ENCODE peak calls at places on chromosomes 12 and 14, in ten cellular contexts. V is SK-N-SH, S is SK-N-MC, A is H1, G is K562, L is upper lobe of right lung, M is neural progenitor cell, K is colonic mucosa, W is GM23248, T is suprapubic skin. E is an unnamed sample.
A peak's percentile ranks its signal among the peaks of the same experiment; 100 is the strongest.

GRCh38 chr12:115325858-115326257 is 641.9 kb upstream of the TBX3 start:
- DNase-seq in W (peak; percentile 12), L (no peak), A (no peak), T (no peak), V (no peak), M (no peak), S (no peak), G (no peak), K (peak; percentile 32), E (no peak)

GRCh38 chr12:124026755-124027745 is 54.0 kb downstream of the ZNF664 start:
- DNase-seq in K (no peak), A (peak; percentile 23), W (peak; percentile 90), G (peak; percentile 21), S (no peak), V (no peak), T (no peak), L (no peak), M (no peak), E (no peak)

GRCh38 chr12:94649349-94650142 is 811 bp downstream of the TMCC3 start:
- DNase-seq in M (peak; percentile 68), K (peak; percentile 61), S (no peak), V (peak; percentile 82), G (no peak), T (peak; percentile 71), A (peak; percentile 76), W (peak; percentile 64), L (peak; percentile 83), E (peak; percentile 36)

GRCh38 chr14:89327771-89328212 is 89.2 kb downstream of the FOXN3 start:
- DNase-seq in L (no peak), T (no peak), K (no peak), G (no peak), V (no peak), W (peak; percentile 67), M (no peak), A (no peak), S (no peak), E (no peak)

GRCh38 chr12:131108171-131108955 is 154.7 kb downstream of the ADGRD1 start:
- DNase-seq in G (no peak), K (no peak), A (no peak), T (peak; percentile 46), M (no peak), L (peak; percentile 32), V (no peak), W (no peak), S (no peak), E (no peak)

GRCh38 chr14:104591506-104592291 is 12.1 kb downstream of the C14orf180 start:
- DNase-seq in G (no peak), M (no peak), S (no peak), T (no peak), K (no peak), A (no peak), W (no peak), V (no peak), L (no peak), E (peak; percentile 19)

GRCh38 chr12:57793920-57794319 is 11.3 kb downstream of the TSFM start:
- DNase-seq in W (peak; percentile 91), V (no peak), T (no peak), G (no peak), L (no peak), S (no peak), K (no peak), M (no peak), A (no peak), E (no peak)

GRCh38 chr14:68947802-68948201 is 31.3 kb downstream of the ACTN1 start:
- DNase-seq in V (no peak), S (peak; percentile 45), K (peak; percentile 89), M (peak; percentile 61), L (no peak), G (no peak), A (no peak), T (no peak), W (peak; percentile 85), E (peak; percentile 86)

DNA sequence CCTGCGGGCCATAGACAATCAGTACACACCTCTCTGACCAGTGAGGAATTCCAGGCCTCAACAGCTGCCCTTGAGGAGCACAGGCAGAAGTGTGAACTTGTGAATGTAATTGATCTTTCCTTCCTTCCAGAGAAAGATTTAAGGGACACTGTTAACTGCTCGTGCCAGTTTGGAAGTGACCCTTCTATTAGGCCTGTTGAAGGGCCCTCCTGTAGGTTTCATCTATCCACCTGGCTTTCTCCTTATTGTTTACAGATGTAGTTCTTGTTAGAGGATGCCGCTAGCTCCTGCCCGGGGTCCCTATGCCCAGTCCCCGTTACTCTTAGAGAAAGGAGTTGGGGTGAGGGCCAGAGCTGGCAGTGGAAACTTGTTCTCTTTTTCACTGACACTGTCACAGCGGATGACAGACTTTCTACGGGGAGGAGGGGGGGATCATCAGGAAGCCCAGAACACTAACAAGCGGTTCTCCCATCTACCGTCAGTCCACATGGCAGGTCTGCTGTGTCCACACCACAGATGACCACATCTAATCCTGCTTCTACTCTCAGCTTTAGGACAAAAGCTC is 42.6 kb downstream of the SH2B3 start:
- DNase-seq in M (no peak), W (no peak), A (peak; percentile 38), V (no peak), S (no peak), K (peak; percentile 16), L (no peak), T (no peak), G (no peak), E (no peak)
- H3K36me3 ChIP-seq in M (no peaks in the 10 kb centered on the region), W (peaks cover 47% of the 10 kb centered on the region), A (peaks cover 15% of the 10 kb centered on the region), V (peaks cover 40% of the 10 kb centered on the region), S (peaks cover 72% of the 10 kb centered on the region), K (peaks cover 7% of the 10 kb centered on the region), L (peaks cover 89% of the 10 kb centered on the region), T (peaks cover 70% of the 10 kb centered on the region), G (peaks cover 96% of the 10 kb centered on the region), E (peaks cover 82% of the 10 kb centered on the region)

DNA sequence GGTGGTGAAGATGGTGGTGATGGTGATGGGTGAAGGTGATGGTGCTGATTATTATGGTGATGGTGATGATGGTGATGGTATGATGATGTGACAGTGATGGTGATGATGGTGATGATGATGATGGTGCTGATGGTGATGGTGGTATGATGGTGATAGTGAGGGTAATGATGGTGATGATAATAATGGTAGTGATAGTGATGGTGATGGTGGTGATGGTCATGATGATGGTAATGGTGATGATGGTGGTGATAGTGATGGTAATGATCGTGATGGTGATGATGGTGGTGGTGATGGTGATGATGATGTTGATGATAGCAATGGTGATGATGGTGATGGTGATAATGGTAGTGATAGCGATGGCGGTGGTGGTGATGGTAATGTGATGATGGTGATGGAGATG is 197.9 kb upstream of the ALG10B start:
- DNase-seq in M (no peak), W (no peak), L (no peak), V (no peak), S (no peak), K (no peak), T (no peak), A (no peak), G (no peak), E (no peak)
- H3K9me3 ChIP-seq in M (peaks cover 19% of the 10 kb centered on the region), W (no peaks in the 10 kb centered on the region), L (no peaks in the 10 kb centered on the region), V (no peaks in the 10 kb centered on the region), S (no peaks in the 10 kb centered on the region), K (no peaks in the 10 kb centered on the region), T (peaks cover 5% of the 10 kb centered on the region), A (peaks cover 62% of the 10 kb centered on the region), G (no peaks in the 10 kb centered on the region), E (no peaks in the 10 kb centered on the region)

GRCh38 chr14:34782031-34782430 is 67.6 kb upstream of the CFL2 start:
- DNase-seq in M (no peak), W (peak; percentile 9), S (no peak), A (no peak), K (no peak), T (no peak), G (no peak), V (no peak), L (no peak), E (no peak)

GRCh38 chr14:34778744-34779143 is 64.4 kb upstream of the CFL2 start:
- DNase-seq in A (no peak), G (no peak), T (no peak), M (no peak), W (no peak), S (no peak), V (no peak), K (no peak), L (no peak), E (no peak)

GRCh38 chr14:34781242-34781641 is 66.8 kb upstream of the CFL2 start:
- DNase-seq in K (no peak), M (no peak), L (no peak), G (no peak), A (no peak), W (peak; percentile 93), V (no peak), S (no peak), T (no peak), E (no peak)

GRCh38 chr14:34775922-34776321 is 61.5 kb upstream of the CFL2 start:
- DNase-seq in L (no peak), S (no peak), M (no peak), W (no peak), T (no peak), V (no peak), G (no peak), K (no peak), A (no peak), E (no peak)

DNA sequence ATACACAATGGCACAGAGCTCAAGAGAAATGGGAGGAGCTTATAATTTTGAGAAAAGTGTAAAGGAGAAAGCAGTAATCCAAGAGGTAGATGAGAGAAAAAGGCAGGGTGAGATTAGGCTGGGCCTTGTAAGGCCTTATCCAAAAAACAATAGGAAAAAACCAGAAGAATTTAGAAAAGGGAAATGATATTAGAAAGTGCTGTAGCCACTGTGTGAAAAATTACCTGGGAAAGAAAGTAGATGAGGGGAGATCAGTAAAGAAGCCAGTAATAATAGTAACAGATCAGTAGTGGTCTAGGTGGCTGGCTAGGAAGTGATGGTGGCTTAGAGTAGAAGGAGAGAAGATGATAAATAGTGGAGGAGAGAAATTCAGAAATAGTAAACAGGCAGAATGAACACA is 66.3 kb upstream of the CFL2 start:
- DNase-seq in T (no peak), S (no peak), A (no peak), M (no peak), K (no peak), W (no peak), L (no peak), G (no peak), V (no peak), E (no peak)
- H3K36me3 ChIP-seq in T (peaks cover 66% of the 10 kb centered on the region), S (peaks cover 86% of the 10 kb centered on the region), A (no peaks in the 10 kb centered on the region), M (no peaks in the 10 kb centered on the region), K (peaks cover 10% of the 10 kb centered on the region), W (peaks cover 42% of the 10 kb centered on the region), L (peaks cover 78% of the 10 kb centered on the region), G (peaks cover 76% of the 10 kb centered on the region), V (peaks cover 77% of the 10 kb centered on the region), E (peaks cover 15% of the 10 kb centered on the region)

GRCh38 chr14:26729851-26730250 is 132.0 kb upstream of the NOVA1 start:
- DNase-seq in L (no peak), V (no peak), W (peak; percentile 66), T (no peak), A (no peak), K (no peak), G (no peak), S (no peak), M (no peak), E (no peak)

GRCh38 chr14:26730929-26731618 is 133.2 kb upstream of the NOVA1 start:
- DNase-seq in V (peak; percentile 15), M (peak; percentile 67), G (peak; percentile 4), S (no peak), T (no peak), W (peak; percentile 30), A (peak; percentile 59), L (no peak), K (peak; percentile 17), E (no peak)

GRCh38 chr14:26738571-26738970 is 140.7 kb upstream of the NOVA1 start:
- DNase-seq in L (no peak), A (no peak), W (peak; percentile 10), S (no peak), K (no peak), G (no peak), V (no peak), T (no peak), M (no peak), E (no peak)

GRCh38 chr14:26735811-26736210 is 138.0 kb upstream of the NOVA1 start:
- DNase-seq in W (no peak), M (no peak), S (no peak), V (no peak), T (no peak), L (no peak), K (no peak), A (no peak), G (no peak), E (no peak)
- H3K9me3 ChIP-seq in W (no peaks in the 10 kb centered on the region), M (no peaks in the 10 kb centered on the region), S (no peaks in the 10 kb centered on the region), V (no peaks in the 10 kb centered on the region), T (no peaks in the 10 kb centered on the region), L (no peaks in the 10 kb centered on the region), K (no peaks in the 10 kb centered on the region), A (no peaks in the 10 kb centered on the region), G (no peaks in the 10 kb centered on the region), E (no peaks in the 10 kb centered on the region)

E was measured in heart right ventricle.